ENCODE peak calls at places on chromosome 12, in five cellular contexts. E is islet precursor cell, H is HEK293T, Z is spleen, Q is tibial nerve. F is an unnamed sample.

GRCh38 chr12:18430425-18431048 is 169.2 kb downstream of the PIK3C2G start:
- DNase-seq in E (peak; percentile 76), H (peak; percentile 59), Z (no peak), Q (peak; percentile 21), F (no peak)

GRCh38 chr12:122875590-122876220 is 20.2 kb downstream of the VPS37B start:
- DNase-seq in E (no peak), H (no peak), Z (no peak), Q (no peak), F (no peak)

GRCh38 chr12:131024721-131025120 is 71.0 kb downstream of the ADGRD1 start:
- DNase-seq in E (no peak), H (no peak), Z (no peak), Q (no peak), F (no peak)

GRCh38 chr12:118015944-118016343 is 559 bp upstream of the RFC5 start:
- DNase-seq in E (no peak), H (no peak), Z (no peak), Q (no peak), F (no peak)

GRCh38 chr12:4438834-4439596 is 6.6 kb downstream of the FGF6 start:
- DNase-seq in E (peak; percentile 22), H (no peak), Z (no peak), Q (no peak), F (no peak)

GRCh38 chr12:92908108-92908507 is 21.0 kb downstream of the EEA1 start:
- DNase-seq in E (no peak), H (no peak), Z (no peak), Q (no peak), F (no peak)

GRCh38 chr12:110670161-110670701 is 18.7 kb downstream of the HVCN1 start:
- DNase-seq in E (no peak), H (no peak), Z (peak; percentile 59), Q (no peak), F (no peak)

GRCh38 chr12:48823281-48823680 is 5.0 kb downstream of the CACNB3 start:
- DNase-seq in E (no peak), H (no peak), Z (no peak), Q (no peak), F (no peak)

GRCh38 chr12:65720136-65720535 is 104.1 kb upstream of the HMGA2 start:
- DNase-seq in E (no peak), H (no peak), Z (no peak), Q (no peak), F (no peak)

GRCh38 chr12:109741286-109741969 is 27.8 kb downstream of the FAM222A start:
- DNase-seq in E (peak; percentile 44), H (no peak), Z (peak; percentile 69), Q (no peak), F (peak; percentile 2)

GRCh38 chr12:3458041-3458440 is 33.0 kb upstream of the PRMT8 start:
- DNase-seq in E (no peak), H (no peak), Z (no peak), Q (no peak), F (no peak)

GRCh38 chr12:49017764-49018281 is 753 bp downstream of the PRKAG1 start:
- DNase-seq in E (no peak), H (no peak), Z (no peak), Q (no peak), F (no peak)

GRCh38 chr12:31477669-31478068 is 113.3 kb downstream of the DENND5B start:
- DNase-seq in E (no peak), H (no peak), Z (no peak), Q (no peak), F (no peak)

GRCh38 chr12:34348836-34349672 is 326.8 kb downstream of the ALG10 start:
- DNase-seq in E (no peak), H (no peak), Z (no peak), Q (no peak), F (no peak)

GRCh38 chr12:26188132-26188531 is 7.2 kb upstream of the SSPN start:
- DNase-seq in E (no peak), H (no peak), Z (no peak), Q (no peak), F (no peak)

GRCh38 chr12:45273717-45274271 is 57.9 kb downstream of the ANO6 start:
- DNase-seq in E (peak; percentile 93), H (no peak), Z (no peak), Q (peak; percentile 38), F (no peak)

GRCh38 chr12:116339062-116339461 is 61.6 kb upstream of the MED13L start:
- DNase-seq in E (no peak), H (no peak), Z (no peak), Q (no peak), F (no peak)

GRCh38 chr12:109247831-109248654 is 61.0 kb downstream of the FOXN4 start:
- DNase-seq in E (no peak), H (no peak), Z (peak; percentile 23), Q (no peak), F (no peak)

GRCh38 chr12:128259556-128260070 is 7.4 kb upstream of the TMEM132C start:
- DNase-seq in E (peak; percentile 64), H (peak; percentile 34), Z (no peak), Q (peak; percentile 42), F (peak; percentile 32)

GRCh38 chr12:72264548-72265175 is 7.5 kb upstream of the TRHDE start:
- DNase-seq in E (no peak), H (peak; percentile 15), Z (no peak), Q (no peak), F (no peak)

GRCh38 chr12:12999959-13000615 is at the start of gene HEBP1:
- DNase-seq in E (peak; percentile 99), H (peak; percentile 97), Z (peak; percentile 100), Q (peak; percentile 96), F (peak; percentile 96)